ENCODE peak calls at places on chromosomes 3 and 15, in nine cellular contexts. R is breast epithelium, W is IMR-90, P is ovary, J is prostate gland, S is HCT116, B is body of pancreas, K is upper lobe of left lung, L is A549. A is an unnamed sample.
A peak's percentile ranks its signal among the peaks of the same experiment; 100 is the strongest.

GRCh38 chr3:61252836-61253235 is 1.6 kb upstream of the FHIT start:
- DNase-seq in R (no peak), W (no peak), P (no peak), J (no peak), S (no peak), B (no peak), K (no peak), L (no peak), A (no peak)

GRCh38 chr15:51401872-51402517 is 60.5 kb downstream of the GLDN start:
- DNase-seq in R (no peak), W (peak; percentile 26), P (no peak), J (no peak), S (no peak), B (peak; percentile 45), K (peak; percentile 47), L (peak; percentile 44), A (no peak)

GRCh38 chr15:70243686-70244540 is 146.2 kb upstream of the TLE3 start:
- DNase-seq in R (no peak), W (no peak), P (no peak), J (no peak), S (no peak), B (no peak), K (no peak), L (no peak), A (no peak)

GRCh38 chr3:23873941-23874340 is 42.8 kb downstream of the NKIRAS1 start:
- DNase-seq in R (no peak), W (peak; percentile 50), P (no peak), J (no peak), S (no peak), B (no peak), K (no peak), L (no peak), A (no peak)

GRCh38 chr3:38648024-38648658 is 1.3 kb downstream of the SCN5A start:
- DNase-seq in R (no peak), W (no peak), P (no peak), J (no peak), S (no peak), B (no peak), K (no peak), L (no peak), A (no peak)

GRCh38 chr15:56428821-56429458 is 36.0 kb downstream of the MNS1 start:
- DNase-seq in R (no peak), W (peak; percentile 39), P (no peak), J (no peak), S (peak; percentile 10), B (no peak), K (no peak), L (peak; percentile 45), A (no peak)

GRCh38 chr3:42725454-42725853 is 22.9 kb upstream of the HHATL start:
- DNase-seq in R (no peak), W (no peak), P (no peak), J (no peak), S (no peak), B (no peak), K (no peak), L (no peak), A (no peak)

GRCh38 chr15:57861805-57862586 is 155.5 kb downstream of the POLR2M start:
- DNase-seq in R (no peak), W (peak; percentile 64), P (no peak), J (no peak), S (no peak), B (no peak), K (no peak), L (no peak), A (peak; percentile 49)

GRCh38 chr3:169818330-169818729 is 5.6 kb upstream of the LRRC34 start:
- DNase-seq in R (no peak), W (peak; percentile 58), P (no peak), J (no peak), S (no peak), B (no peak), K (no peak), L (no peak), A (no peak)

GRCh38 chr15:51051776-51052175 is 42.9 kb downstream of the TNFAIP8L3 start:
- DNase-seq in R (peak; percentile 67), W (no peak), P (peak; percentile 27), J (peak; percentile 48), S (no peak), B (no peak), K (peak; percentile 30), L (no peak), A (no peak)

GRCh38 chr15:72141171-72142084 is 23.2 kb downstream of the SENP8 start:
- DNase-seq in R (no peak), W (no peak), P (no peak), J (no peak), S (no peak), B (no peak), K (no peak), L (no peak), A (no peak)

GRCh38 chr3:160401301-160402095 is 2.0 kb downstream of the SMC4 start:
- DNase-seq in R (no peak), W (peak; percentile 88), P (no peak), J (no peak), S (no peak), B (no peak), K (peak; percentile 47), L (peak; percentile 52), A (no peak)

GRCh38 chr3:129594907-129595390 is 11.5 kb downstream of the PLXND1 start:
- DNase-seq in R (no peak), W (no peak), P (no peak), J (no peak), S (no peak), B (no peak), K (no peak), L (no peak), A (no peak)

GRCh38 chr3:192947421-192947820 is 29.8 kb upstream of the MB21D2 start:
- DNase-seq in R (no peak), W (peak; percentile 10), P (no peak), J (no peak), S (no peak), B (no peak), K (no peak), L (no peak), A (no peak)

GRCh38 chr3:14152963-14153355 is 25.4 kb downstream of the XPC start:
- DNase-seq in R (no peak), W (no peak), P (no peak), J (no peak), S (no peak), B (no peak), K (no peak), L (no peak), A (no peak)

GRCh38 chr15:64702816-64703631 is 72.4 kb downstream of the RBPMS2 start:
- DNase-seq in R (peak; percentile 97), W (peak; percentile 80), P (peak; percentile 98), J (peak; percentile 96), S (peak; percentile 67), B (peak; percentile 97), K (peak; percentile 97), L (peak; percentile 93), A (peak; percentile 96)
- TF ChIP-seq POLR2A in R (peak; percentile 10), W (peak; percentile 83), P (peak; percentile 32), J (peak; percentile 69), S (peak; percentile 64), B (peak; percentile 56), K (peak; percentile 83), L (peak; percentile 98), A (peak; percentile 57)

GRCh38 chr3:166879661-166880060 is 500.4 kb downstream of the ZBBX start:
- DNase-seq in R (no peak), W (no peak), P (no peak), J (no peak), S (no peak), B (no peak), K (no peak), L (no peak), A (no peak)
- TF ChIP-seq POLR2A in R (no peak), W (no peak), P (no peak), J (no peak), S (no peak), B (no peak), K (no peak), L (no peak), A (no peak)

DNA sequence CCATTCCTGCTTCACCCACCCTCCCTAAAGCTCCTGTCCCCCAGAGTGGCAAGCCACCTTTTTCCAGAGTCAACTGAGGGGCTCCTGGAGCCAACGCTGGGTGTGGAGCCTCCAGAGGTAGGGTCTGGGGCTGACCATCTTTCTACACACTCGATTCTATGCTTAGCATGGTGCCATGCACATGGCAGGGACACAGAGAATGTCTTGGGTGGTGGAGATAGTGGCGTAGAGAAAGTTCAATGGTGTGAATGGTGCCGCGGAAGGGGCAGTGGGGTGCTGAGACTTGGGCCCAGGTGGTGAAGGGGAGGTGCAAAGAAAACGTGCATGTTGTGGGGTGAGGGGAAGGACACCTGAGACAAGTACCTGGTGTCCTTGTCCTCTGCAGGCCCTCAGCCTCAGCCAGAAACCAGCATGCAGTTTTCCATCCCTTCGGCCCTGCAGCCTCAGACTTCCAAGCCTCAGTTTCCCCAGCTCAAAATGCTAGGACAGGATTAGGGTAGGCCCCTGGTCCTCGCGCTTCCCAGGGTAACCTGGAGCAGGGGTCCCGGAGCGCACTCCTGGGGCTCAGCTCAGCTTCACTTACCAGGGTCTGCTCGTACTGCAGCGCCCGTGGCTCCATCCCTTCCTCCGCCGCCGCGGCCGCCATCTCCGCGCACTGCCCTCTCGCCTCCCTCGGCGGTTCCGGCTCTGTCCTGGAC is 422 bp downstream of the CLCN2 start:
- DNase-seq in R (no peak), W (no peak), P (no peak), J (no peak), S (no peak), B (no peak), K (no peak), L (no peak), A (no peak)
- TF ChIP-seq POLR2A in R (no peak), W (no peak), P (no peak), J (no peak), S (no peak), B (no peak), K (no peak), L (no peak), A (no peak)

GRCh38 chr3:112043621-112044201 is 9.2 kb downstream of the TMPRSS7 start:
- DNase-seq in R (no peak), W (peak; percentile 79), P (peak; percentile 40), J (peak; percentile 14), S (peak; percentile 75), B (peak; percentile 59), K (peak; percentile 57), L (peak; percentile 82), A (peak; percentile 23)

GRCh38 chr3:112042842-112043280 is 8.3 kb downstream of the TMPRSS7 start:
- DNase-seq in R (no peak), W (no peak), P (no peak), J (no peak), S (no peak), B (no peak), K (no peak), L (peak; percentile 18), A (no peak)

GRCh38 chr3:112034436-112034835 is at the start of gene TMPRSS7:
- DNase-seq in R (no peak), W (no peak), P (no peak), J (no peak), S (no peak), B (no peak), K (no peak), L (no peak), A (no peak)

GRCh38 chr3:112035241-112035640 is 705 bp downstream of the TMPRSS7 start:
- DNase-seq in R (no peak), W (no peak), P (no peak), J (no peak), S (no peak), B (no peak), K (no peak), L (no peak), A (no peak)

DNA sequence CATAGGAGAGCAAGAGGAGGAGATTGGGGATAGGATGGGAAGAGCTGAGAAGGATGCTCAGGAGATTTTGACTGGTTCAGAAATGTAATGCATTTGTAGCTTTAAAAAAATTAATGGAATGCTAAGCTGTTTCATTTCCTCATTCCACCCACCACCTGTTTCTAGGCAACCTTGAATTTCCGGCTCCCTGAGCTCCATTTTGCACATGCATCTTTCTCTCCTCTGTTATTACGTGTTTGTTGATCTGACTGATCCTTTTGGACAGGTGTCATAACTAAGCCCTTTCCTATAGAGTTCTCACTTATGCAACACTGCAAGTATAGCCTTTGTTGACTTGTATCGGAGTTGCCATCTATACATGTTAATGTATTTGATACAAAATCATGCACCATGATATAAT is 4.3 kb downstream of the TMPRSS7 start:
- DNase-seq in R (no peak), W (peak; percentile 22), P (no peak), J (no peak), S (no peak), B (peak; percentile 22), K (no peak), L (peak; percentile 16), A (no peak)
- TF ChIP-seq POLR2A in R (no peak), W (no peak), P (no peak), J (no peak), S (no peak), B (no peak), K (no peak), L (no peak), A (no peak)